ENCODE peak calls at places on chromosomes 11 and 22, in eight cellular contexts. H, C, R, B, S, J, V and T are unnamed samples.

GRCh38 chr11:9120659-9121350 is 29.4 kb upstream of the SCUBE2 start:
- ATAC-seq in H (peak; percentile 98), C (no peak), R (peak; percentile 76), B (peak; percentile 98), S (peak; percentile 98), J (peak; percentile 70), V (peak; percentile 99), T (no peak)

GRCh38 chr11:127273593-127274327 is 273.2 kb upstream of the KIRREL3 start:
- ATAC-seq in H (no peak), C (no peak), R (no peak), B (no peak), S (no peak), J (no peak), V (no peak), T (no peak)

GRCh38 chr11:34627197-34627596 is 6.3 kb downstream of the EHF start:
- ATAC-seq in H (no peak), C (no peak), R (no peak), B (no peak), S (no peak), J (no peak), V (no peak), T (no peak)

GRCh38 chr11:128725630-128726461 is 32.0 kb downstream of the FLI1 start:
- ATAC-seq in H (no peak), C (no peak), R (no peak), B (no peak), S (no peak), J (peak; percentile 74), V (peak; percentile 38), T (no peak)

GRCh38 chr11:1854132-1854948 is 1.5 kb downstream of the LSP1 start:
- ATAC-seq in H (no peak), C (no peak), R (peak; percentile 40), B (no peak), S (no peak), J (peak; percentile 52), V (no peak), T (no peak)

GRCh38 chr11:87456499-87456898 is 418.8 kb downstream of the TMEM135 start:
- ATAC-seq in H (no peak), C (no peak), R (no peak), B (no peak), S (no peak), J (no peak), V (no peak), T (no peak)

GRCh38 chr11:128549256-128549944 is 38.0 kb downstream of the ETS1 start:
- ATAC-seq in H (no peak), C (no peak), R (no peak), B (no peak), S (no peak), J (no peak), V (peak; percentile 56), T (peak; percentile 37)

GRCh38 chr11:22680628-22681027 is 14.2 kb downstream of the GAS2 start:
- ATAC-seq in H (peak; percentile 99), C (no peak), R (no peak), B (no peak), S (no peak), J (peak; percentile 50), V (no peak), T (no peak)

GRCh38 chr22:40748388-40748970 is 69.2 kb downstream of the MCHR1 start:
- ATAC-seq in H (no peak), C (peak; percentile 43), R (no peak), B (no peak), S (no peak), J (no peak), V (no peak), T (no peak)

GRCh38 chr22:29342177-29342576 is 26.7 kb upstream of the RASL10A start:
- ATAC-seq in H (no peak), C (no peak), R (no peak), B (no peak), S (no peak), J (no peak), V (no peak), T (no peak)

GRCh38 chr22:44164031-44164430 is 16.7 kb upstream of the PARVG start:
- ATAC-seq in H (no peak), C (no peak), R (no peak), B (no peak), S (no peak), J (no peak), V (no peak), T (no peak)

GRCh38 chr11:44774131-44774530 is 47.4 kb downstream of the TSPAN18 start:
- ATAC-seq in H (no peak), C (no peak), R (peak; percentile 36), B (no peak), S (no peak), J (no peak), V (peak; percentile 74), T (peak; percentile 65)

GRCh38 chr11:128465531-128465930 is 121.8 kb downstream of the ETS1 start:
- ATAC-seq in H (no peak), C (no peak), R (no peak), B (no peak), S (no peak), J (no peak), V (no peak), T (no peak)

GRCh38 chr11:90407350-90407749 is 184.5 kb upstream of the CHORDC1 start:
- ATAC-seq in H (no peak), C (no peak), R (no peak), B (no peak), S (no peak), J (peak; percentile 23), V (no peak), T (no peak)

GRCh38 chr11:728901-729491 is 18.3 kb upstream of the TALDO1 start:
- ATAC-seq in H (peak; percentile 10), C (no peak), R (no peak), B (no peak), S (no peak), J (no peak), V (no peak), T (no peak)

GRCh38 chr11:93736129-93736528 is 5.2 kb downstream of the TAF1D start:
- ATAC-seq in H (no peak), C (no peak), R (no peak), B (no peak), S (no peak), J (no peak), V (no peak), T (no peak)

GRCh38 chr11:48028909-48029685 is 48.7 kb downstream of the PTPRJ start:
- ATAC-seq in H (no peak), C (no peak), R (no peak), B (no peak), S (no peak), J (no peak), V (no peak), T (no peak)

GRCh38 chr11:66529655-66530054 is 16.2 kb downstream of the ZDHHC24 start:
- ATAC-seq in H (no peak), C (peak; percentile 32), R (peak; percentile 12), B (no peak), S (peak; percentile 19), J (no peak), V (no peak), T (no peak)

GRCh38 chr22:23868580-23868979 is 10.9 kb downstream of the SLC2A11 start:
- ATAC-seq in H (no peak), C (no peak), R (no peak), B (no peak), S (no peak), J (no peak), V (no peak), T (no peak)

GRCh38 chr22:20567371-20567847 is 60.0 kb downstream of the MED15 start:
- ATAC-seq in H (no peak), C (peak; percentile 59), R (no peak), B (no peak), S (peak; percentile 32), J (no peak), V (no peak), T (no peak)

GRCh38 chr11:17354070-17354924 is 2.7 kb downstream of the NCR3LG1 start:
- ATAC-seq in H (no peak), C (no peak), R (peak; percentile 48), B (peak; percentile 60), S (peak; percentile 55), J (peak; percentile 81), V (peak; percentile 21), T (no peak)

GRCh38 chr11:75568616-75569219 is 6.7 kb downstream of the SERPINH1 start:
- ATAC-seq in H (no peak), C (no peak), R (no peak), B (no peak), S (no peak), J (no peak), V (no peak), T (no peak)
- H3K4me1 ChIP-seq in H (peaks cover 27% of the 10 kb centered on the region), C (peaks cover 66% of the 10 kb centered on the region), R (peaks cover 18% of the 10 kb centered on the region), B (peaks cover 24% of the 10 kb centered on the region), S (peaks cover 10% of the 10 kb centered on the region), J (no peaks in the 10 kb centered on the region), V (peaks cover 21% of the 10 kb centered on the region), T (peaks cover 28% of the 10 kb centered on the region)

GRCh38 chr22:41952713-41953112 is 763 bp downstream of the SMIM45 start:
- ATAC-seq in H (no peak), C (no peak), R (no peak), B (no peak), S (no peak), J (no peak), V (no peak), T (no peak)

GRCh38 chr22:41963453-41964105 is 5.7 kb upstream of the SEPTIN3 start:
- ATAC-seq in H (no peak), C (peak; percentile 82), R (no peak), B (no peak), S (no peak), J (no peak), V (peak; percentile 34), T (peak; percentile 31)

GRCh38 chr22:41957941-41958556 is 6.1 kb downstream of the SMIM45 start:
- ATAC-seq in H (peak; percentile 71), C (no peak), R (peak; percentile 49), B (peak; percentile 55), S (peak; percentile 63), J (peak; percentile 54), V (peak; percentile 75), T (peak; percentile 26)
- TF ChIP-seq CTCF in H (no peak), C (no peak), R (no peak), B (no peak), S (no peak), J (no peak), V (no peak), T (no peak)

GRCh38 chr11:5197538-5197937 is 2.9 kb downstream of the OR51V1 start:
- ATAC-seq in H (no peak), C (no peak), R (no peak), B (peak; percentile 21), S (no peak), J (no peak), V (no peak), T (no peak)
- TF ChIP-seq POLR2AphosphoS5 in H (no peak), C (no peak), R (no peak), B (no peak), S (no peak), J (no peak), V (no peak), T (no peak)

GRCh38 chr22:46050916-46051614 is 74.1 kb upstream of the WNT7B start:
- ATAC-seq in H (no peak), C (no peak), R (no peak), B (no peak), S (no peak), J (no peak), V (no peak), T (no peak)

GRCh38 chr22:46051646-46052045 is 74.7 kb upstream of the WNT7B start:
- ATAC-seq in H (no peak), C (no peak), R (no peak), B (no peak), S (no peak), J (no peak), V (no peak), T (no peak)

GRCh38 chr22:46049726-46050450 is 72.9 kb upstream of the WNT7B start:
- ATAC-seq in H (no peak), C (no peak), R (no peak), B (no peak), S (no peak), J (no peak), V (no peak), T (no peak)

GRCh38 chr22:46052331-46052771 is 75.4 kb upstream of the WNT7B start:
- ATAC-seq in H (no peak), C (no peak), R (no peak), B (no peak), S (no peak), J (no peak), V (no peak), T (no peak)

GRCh38 chr22:46050451-46050845 is 73.5 kb upstream of the WNT7B start:
- ATAC-seq in H (no peak), C (no peak), R (no peak), B (no peak), S (no peak), J (no peak), V (no peak), T (no peak)
- H3K4me1 ChIP-seq in H (no peaks in the 10 kb centered on the region), C (peaks cover 66% of the 10 kb centered on the region), R (peaks cover 37% of the 10 kb centered on the region), B (peaks cover 16% of the 10 kb centered on the region), S (peaks cover 18% of the 10 kb centered on the region), J (peaks cover 16% of the 10 kb centered on the region), V (no peaks in the 10 kb centered on the region), T (peaks cover 7% of the 10 kb centered on the region)